ENCODE peak calls at places on chromosome 18, in seven cellular contexts. K is heart left ventricle, M is right lobe of liver, H is upper lobe of left lung, W is A549, F is HCT116, C is K562. I is an unnamed sample.

GRCh38 chr18:79635127-79635726 is 44.4 kb upstream of the CTDP1 start:
- ATAC-seq in K (no peak), M (no peak), H (no peak), W (no peak), F (no peak), C (no peak), I (no peak)

GRCh38 chr18:48742304-48742703 is 203.5 kb downstream of the CTIF start:
- ATAC-seq in K (no peak), M (no peak), H (no peak), W (no peak), F (no peak), C (no peak), I (no peak)

GRCh38 chr18:63309422-63309821 is 10.1 kb downstream of the BCL2 start:
- ATAC-seq in K (no peak), M (no peak), H (no peak), W (no peak), F (no peak), C (no peak), I (no peak)

GRCh38 chr18:12121175-12122095 is 27.8 kb downstream of the ANKRD62 start:
- ATAC-seq in K (no peak), M (peak; percentile 62), H (no peak), W (no peak), F (peak; percentile 89), C (peak; percentile 99), I (no peak)

GRCh38 chr18:48814490-48815181 is 136.1 kb downstream of the SMAD7 start:
- ATAC-seq in K (no peak), M (no peak), H (no peak), W (no peak), F (no peak), C (no peak), I (no peak)

GRCh38 chr18:50298443-50299284 is 11.2 kb upstream of the CXXC1 start:
- ATAC-seq in K (no peak), M (no peak), H (peak; percentile 22), W (no peak), F (no peak), C (no peak), I (no peak)

GRCh38 chr18:9366126-9366714 is 31.6 kb downstream of the TWSG1 start:
- ATAC-seq in K (no peak), M (peak; percentile 93), H (peak; percentile 28), W (peak; percentile 62), F (peak; percentile 80), C (no peak), I (peak; percentile 58)

GRCh38 chr18:22322251-22322691 is 95.4 kb downstream of the CTAGE1 start:
- ATAC-seq in K (no peak), M (peak; percentile 26), H (peak; percentile 67), W (no peak), F (no peak), C (no peak), I (peak; percentile 72)

GRCh38 chr18:61821748-61822147 is 71.1 kb downstream of the RNF152 start:
- ATAC-seq in K (no peak), M (no peak), H (no peak), W (no peak), F (no peak), C (no peak), I (no peak)

GRCh38 chr18:650428-650858 is 7.0 kb upstream of the TYMS start:
- ATAC-seq in K (no peak), M (no peak), H (no peak), W (no peak), F (no peak), C (peak; percentile 85), I (no peak)

GRCh38 chr18:5488844-5489243 is 55.0 kb downstream of the EPB41L3 start:
- ATAC-seq in K (no peak), M (no peak), H (peak; percentile 74), W (no peak), F (no peak), C (no peak), I (peak; percentile 50)

GRCh38 chr18:49304746-49305145 is 155.7 kb downstream of the DYM start:
- ATAC-seq in K (no peak), M (no peak), H (no peak), W (no peak), F (no peak), C (no peak), I (no peak)

GRCh38 chr18:44599409-44599808 is 81.3 kb upstream of the SETBP1 start:
- ATAC-seq in K (peak; percentile 27), M (no peak), H (no peak), W (no peak), F (no peak), C (no peak), I (peak; percentile 55)

GRCh38 chr18:47944972-47945843 is 14.7 kb upstream of the SMAD2 start:
- ATAC-seq in K (no peak), M (no peak), H (no peak), W (peak; percentile 54), F (no peak), C (no peak), I (no peak)

GRCh38 chr18:54515149-54515548 is 75.9 kb upstream of the DYNAP start:
- ATAC-seq in K (no peak), M (no peak), H (no peak), W (no peak), F (no peak), C (no peak), I (no peak)

GRCh38 chr18:76522551-76522950 is 27.5 kb upstream of the ZNF516 start:
- ATAC-seq in K (no peak), M (no peak), H (no peak), W (no peak), F (no peak), C (no peak), I (no peak)

GRCh38 chr18:8730080-8730827 is 24.9 kb downstream of the MTCL1 start:
- ATAC-seq in K (peak; percentile 84), M (peak; percentile 100), H (peak; percentile 81), W (peak; percentile 87), F (peak; percentile 99), C (peak; percentile 100), I (peak; percentile 68)

GRCh38 chr18:532632-533031 is 32.1 kb upstream of the COLEC12 start:
- ATAC-seq in K (no peak), M (no peak), H (no peak), W (no peak), F (no peak), C (no peak), I (no peak)

GRCh38 chr18:37383789-37384151 is 181.8 kb downstream of the CELF4 start:
- ATAC-seq in K (no peak), M (no peak), H (no peak), W (no peak), F (no peak), C (no peak), I (no peak)

GRCh38 chr18:52392160-52392559 is 52.2 kb downstream of the DCC start:
- ATAC-seq in K (no peak), M (no peak), H (no peak), W (no peak), F (no peak), C (no peak), I (no peak)

GRCh38 chr18:7233398-7233797 is 2.5 kb downstream of the LRRC30 start:
- ATAC-seq in K (no peak), M (no peak), H (no peak), W (no peak), F (no peak), C (no peak), I (peak; percentile 58)

GRCh38 chr18:23994361-23994902 is 20.1 kb upstream of the TTC39C start:
- ATAC-seq in K (no peak), M (no peak), H (peak; percentile 86), W (peak; percentile 83), F (peak; percentile 92), C (no peak), I (peak; percentile 81)

GRCh38 chr18:13603304-13604019 is 122.9 kb downstream of the FAM210A start:
- ATAC-seq in K (no peak), M (no peak), H (no peak), W (no peak), F (no peak), C (no peak), I (no peak)

GRCh38 chr18:48541026-48541746 is 2.4 kb downstream of the CTIF start:
- ATAC-seq in K (peak; percentile 23), M (peak; percentile 58), H (peak; percentile 86), W (peak; percentile 58), F (peak; percentile 56), C (peak; percentile 75), I (peak; percentile 73)

GRCh38 chr18:12645751-12646203 is 12.1 kb downstream of the SPIRE1 start:
- ATAC-seq in K (peak; percentile 96), M (peak; percentile 83), H (peak; percentile 71), W (no peak), F (peak; percentile 80), C (no peak), I (peak; percentile 66)

GRCh38 chr18:4200399-4200798 is 254.7 kb downstream of the DLGAP1 start:
- ATAC-seq in K (no peak), M (no peak), H (no peak), W (no peak), F (no peak), C (no peak), I (no peak)

GRCh38 chr18:4196358-4196757 is 258.7 kb downstream of the DLGAP1 start:
- ATAC-seq in K (no peak), M (no peak), H (no peak), W (no peak), F (no peak), C (no peak), I (no peak)
- TF ChIP-seq POLR2A in K (no peak), M (no peak), H (no peak), W (no peak), F (no peak), C (no peak), I (no peak)

GRCh38 chr18:64966667-64967066 is 784.1 kb upstream of the CDH7 start:
- ATAC-seq in K (peak; percentile 71), M (no peak), H (no peak), W (no peak), F (no peak), C (no peak), I (no peak)
- TF ChIP-seq CTCF in K (no peak), M (no peak), H (no peak), W (no peak), F (no peak), C (no peak), I (no peak)

DNA sequence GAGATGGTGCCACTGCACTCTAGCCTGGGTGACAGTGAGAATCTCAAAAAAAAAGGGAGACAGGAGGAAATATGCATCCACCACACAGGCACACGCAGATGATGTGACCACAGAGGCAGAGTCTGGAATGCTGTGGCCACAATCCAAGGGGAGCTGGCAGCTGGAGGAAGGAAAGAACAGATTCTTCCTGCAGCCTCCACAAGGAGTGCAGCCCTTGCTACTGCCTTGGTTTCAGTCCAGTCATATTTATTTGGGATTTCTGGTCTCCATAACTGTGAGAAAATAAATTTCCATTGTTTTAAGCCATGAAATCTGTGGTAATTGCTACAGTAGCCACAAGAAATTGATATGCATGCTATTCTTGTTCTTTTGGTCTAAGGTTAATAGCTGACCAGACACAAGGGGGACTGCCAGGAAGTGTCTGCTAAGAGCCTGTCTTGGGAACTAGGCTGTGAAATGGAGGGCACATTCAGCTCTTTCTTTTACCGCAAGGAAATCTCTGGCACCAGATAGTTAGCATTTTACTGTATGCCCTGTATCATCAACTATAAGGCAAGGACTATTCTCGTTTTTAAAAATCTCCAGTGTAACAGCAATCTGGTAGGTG is 133.1 kb upstream of the SEC11C start:
- ATAC-seq in K (no peak), M (no peak), H (no peak), W (no peak), F (no peak), C (no peak), I (no peak)
- TF ChIP-seq POLR2A in K (no peak), M (no peak), H (no peak), W (no peak), F (no peak), C (no peak), I (no peak)

GRCh38 chr18:74766233-74766632 is 168.6 kb downstream of the ZNF407 start:
- ATAC-seq in K (no peak), M (no peak), H (no peak), W (no peak), F (no peak), C (no peak), I (no peak)

GRCh38 chr18:74773171-74773624 is 175.5 kb downstream of the ZNF407 start:
- ATAC-seq in K (no peak), M (no peak), H (no peak), W (no peak), F (no peak), C (no peak), I (no peak)

GRCh38 chr18:74768096-74768495 is 170.4 kb downstream of the ZNF407 start:
- ATAC-seq in K (no peak), M (no peak), H (no peak), W (no peak), F (no peak), C (no peak), I (no peak)
- TF ChIP-seq CTCF in K (no peak), M (no peak), H (no peak), W (no peak), F (no peak), C (no peak), I (no peak)